ENCODE peak calls at places on chromosomes 3 and 15, in seven cellular contexts. X, G, D, B, Z, I and E are unnamed samples.

GRCh38 chr15:70271422-70272088 is 173.8 kb upstream of the TLE3 start:
- DNase-seq in X (peak), G (no peak), D (peak), B (peak), Z (no peak), I (no peak), E (peak)

GRCh38 chr3:30657914-30658313 is 51.5 kb downstream of the TGFBR2 start:
- DNase-seq in X (no peak), G (no peak), D (no peak), B (no peak), Z (no peak), I (no peak), E (no peak)

GRCh38 chr3:3737511-3737910 is 61.7 kb upstream of the LRRN1 start:
- DNase-seq in X (no peak), G (no peak), D (no peak), B (no peak), Z (no peak), I (no peak), E (no peak)

GRCh38 chr3:36197176-36197575 is 183.1 kb upstream of the STAC start:
- DNase-seq in X (no peak), G (no peak), D (no peak), B (no peak), Z (no peak), I (no peak), E (no peak)

GRCh38 chr15:62110000-62110851 is 43.4 kb downstream of the C2CD4A start:
- DNase-seq in X (no peak), G (peak), D (peak), B (peak), Z (peak), I (no peak), E (no peak)

GRCh38 chr3:120369000-120369399 is 19.8 kb upstream of the LRRC58 start:
- DNase-seq in X (peak), G (no peak), D (no peak), B (no peak), Z (no peak), I (no peak), E (peak)

GRCh38 chr3:14144423-14145075 is 19.7 kb downstream of the TMEM43 start:
- DNase-seq in X (peak), G (peak), D (peak), B (peak), Z (no peak), I (peak), E (peak)

GRCh38 chr3:54206874-54207273 is 84.5 kb downstream of the CACNA2D3 start:
- DNase-seq in X (no peak), G (no peak), D (no peak), B (no peak), Z (no peak), I (no peak), E (no peak)

GRCh38 chr3:44885618-44886017 is 11.2 kb downstream of the TGM4 start:
- DNase-seq in X (peak), G (no peak), D (peak), B (no peak), Z (no peak), I (peak), E (peak)

GRCh38 chr15:78317145-78317836 is 17.9 kb upstream of the SKIC8 start:
- DNase-seq in X (no peak), G (no peak), D (peak), B (no peak), Z (no peak), I (peak), E (no peak)